ENCODE peak calls at places on chromosomes 3 and 15, in seven cellular contexts. One of them, this sample, is unnamed. For H3K4me1, the result is how much of the 10 kb centered on the place peaks cover.

GRCh38 chr3:13308406-13308805 is 111.7 kb downstream of the NUP210 start:
- DNase-seq in upper lobe of left lung: no peak
- DNase-seq in endothelial cell of umbilical vein: no peak
- DNase-seq in HCT116: peak
- DNase-seq in stomach: peak
- DNase-seq in suprapubic skin: no peak
- DNase-seq in transverse colon: peak
- DNase-seq in this sample: peak

GRCh38 chr15:31230630-31231485 is 95.8 kb upstream of the KLF13 start:
- DNase-seq in upper lobe of left lung: no peak
- DNase-seq in endothelial cell of umbilical vein: no peak
- DNase-seq in HCT116: no peak
- DNase-seq in stomach: no peak
- DNase-seq in suprapubic skin: no peak
- DNase-seq in transverse colon: peak
- DNase-seq in this sample: peak

GRCh38 chr3:159765025-159765859 is 223.4 kb upstream of the IL12A start:
- DNase-seq in upper lobe of left lung: peak
- DNase-seq in endothelial cell of umbilical vein: peak
- DNase-seq in HCT116: peak
- DNase-seq in stomach: peak
- DNase-seq in suprapubic skin: peak
- DNase-seq in transverse colon: peak
- DNase-seq in this sample: no peak

GRCh38 chr15:22956257-22956979 is 23.8 kb downstream of the CYFIP1 start:
- DNase-seq in upper lobe of left lung: no peak
- DNase-seq in endothelial cell of umbilical vein: peak
- DNase-seq in HCT116: no peak
- DNase-seq in stomach: no peak
- DNase-seq in suprapubic skin: peak
- DNase-seq in transverse colon: no peak
- DNase-seq in this sample: peak

GRCh38 chr3:132595036-132595435 is 2.0 kb upstream of the ACKR4 start:
- DNase-seq in upper lobe of left lung: no peak
- DNase-seq in endothelial cell of umbilical vein: peak
- DNase-seq in HCT116: no peak
- DNase-seq in stomach: no peak
- DNase-seq in suprapubic skin: no peak
- DNase-seq in transverse colon: no peak
- DNase-seq in this sample: no peak

GRCh38 chr15:88658972-88659931 is 20.4 kb downstream of the ISG20 start:
- DNase-seq in upper lobe of left lung: no peak
- DNase-seq in endothelial cell of umbilical vein: peak
- DNase-seq in HCT116: peak
- DNase-seq in stomach: peak
- DNase-seq in suprapubic skin: no peak
- DNase-seq in transverse colon: no peak
- DNase-seq in this sample: peak

GRCh38 chr3:141070727-141071357 is 19.7 kb downstream of the SPSB4 start:
- DNase-seq in upper lobe of left lung: no peak
- DNase-seq in endothelial cell of umbilical vein: no peak
- DNase-seq in HCT116: no peak
- DNase-seq in stomach: no peak
- DNase-seq in suprapubic skin: peak
- DNase-seq in transverse colon: no peak
- DNase-seq in this sample: no peak

GRCh38 chr3:66138336-66139234 is 82.2 kb upstream of the SLC25A26 start:
- DNase-seq in upper lobe of left lung: peak
- DNase-seq in endothelial cell of umbilical vein: peak
- DNase-seq in HCT116: peak
- DNase-seq in stomach: peak
- DNase-seq in suprapubic skin: no peak
- DNase-seq in transverse colon: peak
- DNase-seq in this sample: no peak

GRCh38 chr3:192022412-192022811 is 561.4 kb downstream of the PYDC2 start:
- DNase-seq in upper lobe of left lung: no peak
- DNase-seq in endothelial cell of umbilical vein: no peak
- DNase-seq in HCT116: no peak
- DNase-seq in stomach: no peak
- DNase-seq in suprapubic skin: no peak
- DNase-seq in transverse colon: no peak
- DNase-seq in this sample: no peak

GRCh38 chr15:34337557-34338306 is at the start of gene SLC12A6:
- DNase-seq in upper lobe of left lung: peak
- DNase-seq in endothelial cell of umbilical vein: peak
- DNase-seq in HCT116: peak
- DNase-seq in stomach: peak
- DNase-seq in suprapubic skin: peak
- DNase-seq in transverse colon: peak
- DNase-seq in this sample: peak

GRCh38 chr3:71725279-71725991 is at the start of gene EIF4E3:
- DNase-seq in upper lobe of left lung: peak
- DNase-seq in endothelial cell of umbilical vein: no peak
- DNase-seq in HCT116: no peak
- DNase-seq in stomach: peak
- DNase-seq in suprapubic skin: peak
- DNase-seq in transverse colon: peak
- DNase-seq in this sample: peak

GRCh38 chr3:140553591-140553990 is 124.3 kb upstream of the TRIM42 start:
- DNase-seq in upper lobe of left lung: no peak
- DNase-seq in endothelial cell of umbilical vein: no peak
- DNase-seq in HCT116: no peak
- DNase-seq in stomach: no peak
- DNase-seq in suprapubic skin: no peak
- DNase-seq in transverse colon: no peak
- DNase-seq in this sample: no peak

GRCh38 chr3:129892857-129893615 is 475 bp downstream of the TMCC1 start:
- DNase-seq in upper lobe of left lung: no peak
- DNase-seq in endothelial cell of umbilical vein: peak
- DNase-seq in HCT116: no peak
- DNase-seq in stomach: no peak
- DNase-seq in suprapubic skin: peak
- DNase-seq in transverse colon: peak
- DNase-seq in this sample: peak

GRCh38 chr15:32998979-32999677 is 195.4 kb downstream of the FMN1 start:
- DNase-seq in upper lobe of left lung: no peak
- DNase-seq in endothelial cell of umbilical vein: no peak
- DNase-seq in HCT116: no peak
- DNase-seq in stomach: no peak
- DNase-seq in suprapubic skin: peak
- DNase-seq in transverse colon: no peak
- DNase-seq in this sample: no peak

GRCh38 chr15:31200735-31201151 is 99.2 kb upstream of the TRPM1 start:
- DNase-seq in upper lobe of left lung: peak
- DNase-seq in endothelial cell of umbilical vein: peak
- DNase-seq in HCT116: no peak
- DNase-seq in stomach: peak
- DNase-seq in suprapubic skin: no peak
- DNase-seq in transverse colon: peak
- DNase-seq in this sample: peak

GRCh38 chr3:10563396-10563795 is 58.0 kb upstream of the ATP2B2 start:
- DNase-seq in upper lobe of left lung: no peak
- DNase-seq in endothelial cell of umbilical vein: no peak
- DNase-seq in HCT116: no peak
- DNase-seq in stomach: no peak
- DNase-seq in suprapubic skin: peak
- DNase-seq in transverse colon: no peak
- DNase-seq in this sample: no peak

GRCh38 chr3:43120937-43121336 is 15.1 kb upstream of the POMGNT2 start:
- DNase-seq in upper lobe of left lung: no peak
- DNase-seq in endothelial cell of umbilical vein: no peak
- DNase-seq in HCT116: no peak
- DNase-seq in stomach: no peak
- DNase-seq in suprapubic skin: no peak
- DNase-seq in transverse colon: no peak
- DNase-seq in this sample: no peak

GRCh38 chr3:34947849-34948248 is 691.5 kb upstream of the ARPP21 start:
- DNase-seq in upper lobe of left lung: no peak
- DNase-seq in endothelial cell of umbilical vein: peak
- DNase-seq in HCT116: no peak
- DNase-seq in stomach: no peak
- DNase-seq in suprapubic skin: no peak
- DNase-seq in transverse colon: no peak
- DNase-seq in this sample: no peak

DNA sequence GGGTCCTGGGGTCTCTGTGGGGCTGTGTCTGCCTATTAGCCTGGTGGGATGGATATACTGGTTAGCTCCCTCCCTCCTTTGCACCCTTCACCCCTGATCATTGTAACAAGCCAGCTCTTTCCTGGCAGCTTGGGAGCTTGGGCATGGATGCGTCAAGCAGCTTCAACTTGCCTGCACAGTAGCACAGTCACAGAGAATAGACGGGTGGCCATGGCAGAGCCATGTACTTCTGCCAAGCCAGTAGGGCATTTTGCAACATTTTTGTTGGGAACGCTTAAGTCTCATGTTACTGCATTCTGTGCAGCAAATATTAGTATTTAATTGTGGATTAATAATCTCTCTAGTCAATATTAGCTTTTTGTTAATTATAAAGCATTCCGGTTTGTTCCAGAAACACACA is 65.3 kb downstream of the SMAD6 start:
- DNase-seq in upper lobe of left lung: no peak
- DNase-seq in endothelial cell of umbilical vein: no peak
- DNase-seq in HCT116: no peak
- DNase-seq in stomach: no peak
- DNase-seq in suprapubic skin: no peak
- DNase-seq in transverse colon: no peak
- DNase-seq in this sample: peak
- H3K4me1 ChIP-seq in upper lobe of left lung: half or more
- H3K4me1 ChIP-seq in endothelial cell of umbilical vein: under half
- H3K4me1 ChIP-seq in HCT116: half or more
- H3K4me1 ChIP-seq in stomach: half or more
- H3K4me1 ChIP-seq in suprapubic skin: under half
- H3K4me1 ChIP-seq in transverse colon: half or more
- H3K4me1 ChIP-seq in this sample: under half

GRCh38 chr15:76340198-76340801 is 3.7 kb downstream of the ISL2 start:
- DNase-seq in upper lobe of left lung: no peak
- DNase-seq in endothelial cell of umbilical vein: peak
- DNase-seq in HCT116: no peak
- DNase-seq in stomach: no peak
- DNase-seq in suprapubic skin: no peak
- DNase-seq in transverse colon: peak
- DNase-seq in this sample: peak
- TF ChIP-seq POLR2A in upper lobe of left lung: no peak
- TF ChIP-seq POLR2A in endothelial cell of umbilical vein: no peak
- TF ChIP-seq POLR2A in HCT116: no peak
- TF ChIP-seq POLR2A in stomach: no peak
- TF ChIP-seq POLR2A in suprapubic skin: no peak
- TF ChIP-seq POLR2A in transverse colon: no peak
- TF ChIP-seq POLR2A in this sample: no peak

GRCh38 chr3:50269977-50270413 is 1.0 kb downstream of the SEMA3B start:
- DNase-seq in upper lobe of left lung: no peak
- DNase-seq in endothelial cell of umbilical vein: no peak
- DNase-seq in HCT116: no peak
- DNase-seq in stomach: no peak
- DNase-seq in suprapubic skin: no peak
- DNase-seq in transverse colon: no peak
- DNase-seq in this sample: no peak

GRCh38 chr3:50268276-50268675 is 671 bp upstream of the SEMA3B start:
- DNase-seq in upper lobe of left lung: no peak
- DNase-seq in endothelial cell of umbilical vein: no peak
- DNase-seq in HCT116: no peak
- DNase-seq in stomach: no peak
- DNase-seq in suprapubic skin: no peak
- DNase-seq in transverse colon: no peak
- DNase-seq in this sample: no peak

GRCh38 chr3:50269460-50269859 is 513 bp downstream of the SEMA3B start:
- DNase-seq in upper lobe of left lung: no peak
- DNase-seq in endothelial cell of umbilical vein: no peak
- DNase-seq in HCT116: no peak
- DNase-seq in stomach: no peak
- DNase-seq in suprapubic skin: no peak
- DNase-seq in transverse colon: no peak
- DNase-seq in this sample: no peak

GRCh38 chr3:50267280-50267913 is 1.6 kb upstream of the SEMA3B start:
- DNase-seq in upper lobe of left lung: peak
- DNase-seq in endothelial cell of umbilical vein: no peak
- DNase-seq in HCT116: no peak
- DNase-seq in stomach: peak
- DNase-seq in suprapubic skin: no peak
- DNase-seq in transverse colon: peak
- DNase-seq in this sample: no peak

GRCh38 chr3:50268703-50269451 is at the start of gene SEMA3B:
- DNase-seq in upper lobe of left lung: peak
- DNase-seq in endothelial cell of umbilical vein: no peak
- DNase-seq in HCT116: no peak
- DNase-seq in stomach: peak
- DNase-seq in suprapubic skin: no peak
- DNase-seq in transverse colon: peak
- DNase-seq in this sample: no peak
- TF ChIP-seq POLR2AphosphoS5 in upper lobe of left lung: peak
- TF ChIP-seq POLR2AphosphoS5 in endothelial cell of umbilical vein: no peak
- TF ChIP-seq POLR2AphosphoS5 in HCT116: peak
- TF ChIP-seq POLR2AphosphoS5 in stomach: peak
- TF ChIP-seq POLR2AphosphoS5 in suprapubic skin: no peak
- TF ChIP-seq POLR2AphosphoS5 in transverse colon: peak
- TF ChIP-seq POLR2AphosphoS5 in this sample: peak

DNA sequence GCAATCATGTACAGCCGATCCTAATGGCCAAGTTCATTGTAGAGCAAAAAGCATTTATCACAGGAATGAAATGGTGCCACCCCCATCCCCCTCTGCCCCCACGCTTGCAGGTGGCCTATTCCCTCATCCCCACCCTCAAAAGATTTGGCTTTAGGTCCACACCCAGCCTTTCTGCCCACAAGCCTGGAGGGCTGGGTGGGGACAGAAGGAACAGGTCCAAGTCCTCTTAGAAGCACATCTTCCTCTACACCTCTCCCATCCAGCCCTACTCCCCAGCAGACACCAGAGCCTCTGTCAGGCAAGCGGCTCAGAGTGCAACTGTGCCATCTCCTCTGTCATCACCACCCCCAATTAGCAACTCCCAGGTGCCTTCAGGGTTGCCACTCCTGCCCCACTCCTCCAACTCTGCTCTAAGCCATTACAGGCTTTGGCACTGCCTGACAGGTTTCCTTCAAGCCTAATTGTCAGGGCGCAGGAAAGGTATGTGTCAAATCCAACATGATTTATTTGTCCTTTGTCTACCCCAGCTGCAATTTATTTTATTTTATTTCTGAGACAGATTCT is 49.4 kb downstream of the DAPK2 start:
- DNase-seq in upper lobe of left lung: no peak
- DNase-seq in endothelial cell of umbilical vein: no peak
- DNase-seq in HCT116: no peak
- DNase-seq in stomach: no peak
- DNase-seq in suprapubic skin: no peak
- DNase-seq in transverse colon: no peak
- DNase-seq in this sample: no peak
- H3K4me1 ChIP-seq in upper lobe of left lung: under half
- H3K4me1 ChIP-seq in endothelial cell of umbilical vein: under half
- H3K4me1 ChIP-seq in HCT116: under half
- H3K4me1 ChIP-seq in stomach: under half
- H3K4me1 ChIP-seq in suprapubic skin: under half
- H3K4me1 ChIP-seq in transverse colon: under half
- H3K4me1 ChIP-seq in this sample: half or more